ENCODE peak calls at places on chromosomes 12 and 14, in ten cellular contexts. One of them, this sample, is unnamed.
A peak's percentile ranks its signal among the peaks of the same experiment; 100 is the strongest.

GRCh38 chr12:69570000-69570516 is 15.2 kb upstream of the CCT2 start:
- DNase-seq in HepG2: no peak
- DNase-seq in upper lobe of left lung: no peak
- DNase-seq in sigmoid colon: no peak
- DNase-seq in HCT116: peak; percentile 54
- DNase-seq in K562: no peak
- DNase-seq in breast epithelium: no peak
- DNase-seq in stomach: no peak
- DNase-seq in GM12878: no peak
- DNase-seq in esophagus muscularis mucosa: no peak
- DNase-seq in this sample: no peak

GRCh38 chr14:29521526-29522137 is 406.0 kb downstream of the PRKD1 start:
- DNase-seq in HepG2: no peak
- DNase-seq in sigmoid colon: no peak
- DNase-seq in GM12878: no peak
- DNase-seq in breast epithelium: no peak
- DNase-seq in upper lobe of left lung: no peak
- DNase-seq in stomach: no peak
- DNase-seq in HCT116: no peak
- DNase-seq in K562: no peak
- DNase-seq in esophagus muscularis mucosa: no peak
- DNase-seq in this sample: no peak

GRCh38 chr12:56337753-56338221 is 897 bp upstream of the IL23A start:
- DNase-seq in breast epithelium: no peak
- DNase-seq in sigmoid colon: no peak
- DNase-seq in upper lobe of left lung: peak; percentile 40
- DNase-seq in K562: peak; percentile 27
- DNase-seq in esophagus muscularis mucosa: no peak
- DNase-seq in HepG2: no peak
- DNase-seq in stomach: no peak
- DNase-seq in HCT116: no peak
- DNase-seq in GM12878: no peak
- DNase-seq in this sample: no peak

GRCh38 chr12:88471641-88472040 is 108.6 kb downstream of the KITLG start:
- DNase-seq in esophagus muscularis mucosa: no peak
- DNase-seq in K562: no peak
- DNase-seq in breast epithelium: peak; percentile 45
- DNase-seq in upper lobe of left lung: no peak
- DNase-seq in GM12878: no peak
- DNase-seq in HepG2: no peak
- DNase-seq in sigmoid colon: peak; percentile 64
- DNase-seq in HCT116: peak; percentile 45
- DNase-seq in stomach: no peak
- DNase-seq in this sample: no peak

GRCh38 chr12:51077930-51078329 is 5.5 kb downstream of the CSRNP2 start:
- DNase-seq in GM12878: no peak
- DNase-seq in esophagus muscularis mucosa: no peak
- DNase-seq in sigmoid colon: no peak
- DNase-seq in upper lobe of left lung: no peak
- DNase-seq in K562: no peak
- DNase-seq in stomach: no peak
- DNase-seq in breast epithelium: no peak
- DNase-seq in HCT116: no peak
- DNase-seq in HepG2: no peak
- DNase-seq in this sample: no peak

GRCh38 chr14:95077380-95077779 is 79.9 kb downstream of the DICER1 start:
- DNase-seq in HCT116: no peak
- DNase-seq in stomach: no peak
- DNase-seq in K562: no peak
- DNase-seq in GM12878: no peak
- DNase-seq in sigmoid colon: no peak
- DNase-seq in breast epithelium: no peak
- DNase-seq in upper lobe of left lung: no peak
- DNase-seq in HepG2: no peak
- DNase-seq in esophagus muscularis mucosa: no peak
- DNase-seq in this sample: no peak

GRCh38 chr14:101591582-101591981 is 30.3 kb downstream of the DIO3 start:
- DNase-seq in breast epithelium: no peak
- DNase-seq in sigmoid colon: no peak
- DNase-seq in K562: no peak
- DNase-seq in HepG2: no peak
- DNase-seq in upper lobe of left lung: no peak
- DNase-seq in HCT116: no peak
- DNase-seq in esophagus muscularis mucosa: no peak
- DNase-seq in GM12878: no peak
- DNase-seq in stomach: peak; percentile 22
- DNase-seq in this sample: no peak

GRCh38 chr14:56998728-56999127 is 188.4 kb upstream of the OTX2 start:
- DNase-seq in breast epithelium: no peak
- DNase-seq in upper lobe of left lung: no peak
- DNase-seq in GM12878: no peak
- DNase-seq in HCT116: no peak
- DNase-seq in esophagus muscularis mucosa: peak; percentile 53
- DNase-seq in K562: no peak
- DNase-seq in sigmoid colon: no peak
- DNase-seq in stomach: no peak
- DNase-seq in HepG2: no peak
- DNase-seq in this sample: no peak

GRCh38 chr14:63134801-63135200 is 69.4 kb upstream of the RHOJ start:
- DNase-seq in breast epithelium: no peak
- DNase-seq in upper lobe of left lung: no peak
- DNase-seq in stomach: no peak
- DNase-seq in K562: no peak
- DNase-seq in esophagus muscularis mucosa: no peak
- DNase-seq in HCT116: no peak
- DNase-seq in HepG2: no peak
- DNase-seq in sigmoid colon: no peak
- DNase-seq in GM12878: no peak
- DNase-seq in this sample: no peak

GRCh38 chr14:92794547-92794941 is 439 bp downstream of the GOLGA5 start:
- DNase-seq in breast epithelium: no peak
- DNase-seq in stomach: no peak
- DNase-seq in upper lobe of left lung: peak; percentile 25
- DNase-seq in HCT116: no peak
- DNase-seq in sigmoid colon: peak; percentile 68
- DNase-seq in GM12878: no peak
- DNase-seq in HepG2: no peak
- DNase-seq in K562: peak; percentile 4
- DNase-seq in esophagus muscularis mucosa: no peak
- DNase-seq in this sample: no peak

GRCh38 chr12:95625012-95625411 is 73.7 kb upstream of the USP44 start:
- DNase-seq in breast epithelium: no peak
- DNase-seq in K562: no peak
- DNase-seq in HepG2: no peak
- DNase-seq in GM12878: no peak
- DNase-seq in sigmoid colon: no peak
- DNase-seq in stomach: peak; percentile 55
- DNase-seq in esophagus muscularis mucosa: no peak
- DNase-seq in upper lobe of left lung: no peak
- DNase-seq in HCT116: no peak
- DNase-seq in this sample: no peak

GRCh38 chr12:52074006-52074405 is 4.2 kb downstream of the ATG101 start:
- DNase-seq in HepG2: no peak
- DNase-seq in esophagus muscularis mucosa: no peak
- DNase-seq in K562: no peak
- DNase-seq in GM12878: peak; percentile 63
- DNase-seq in HCT116: no peak
- DNase-seq in upper lobe of left lung: no peak
- DNase-seq in breast epithelium: no peak
- DNase-seq in sigmoid colon: no peak
- DNase-seq in stomach: peak; percentile 78
- DNase-seq in this sample: no peak

GRCh38 chr14:98704441-98704840 is 567.6 kb downstream of the BCL11B start:
- DNase-seq in HepG2: no peak
- DNase-seq in HCT116: no peak
- DNase-seq in GM12878: no peak
- DNase-seq in upper lobe of left lung: no peak
- DNase-seq in K562: no peak
- DNase-seq in breast epithelium: no peak
- DNase-seq in esophagus muscularis mucosa: no peak
- DNase-seq in stomach: no peak
- DNase-seq in sigmoid colon: no peak
- DNase-seq in this sample: no peak

GRCh38 chr14:61335876-61336275 is 14.5 kb downstream of the PRKCH start:
- DNase-seq in GM12878: no peak
- DNase-seq in HepG2: no peak
- DNase-seq in stomach: no peak
- DNase-seq in upper lobe of left lung: no peak
- DNase-seq in esophagus muscularis mucosa: no peak
- DNase-seq in K562: no peak
- DNase-seq in sigmoid colon: no peak
- DNase-seq in HCT116: no peak
- DNase-seq in breast epithelium: no peak
- DNase-seq in this sample: no peak

GRCh38 chr12:22733756-22734155 is 108.8 kb downstream of the ETNK1 start:
- DNase-seq in upper lobe of left lung: no peak
- DNase-seq in GM12878: no peak
- DNase-seq in esophagus muscularis mucosa: no peak
- DNase-seq in HCT116: no peak
- DNase-seq in K562: no peak
- DNase-seq in stomach: no peak
- DNase-seq in sigmoid colon: no peak
- DNase-seq in HepG2: no peak
- DNase-seq in breast epithelium: no peak
- DNase-seq in this sample: no peak

GRCh38 chr14:28308727-28309126 is 457.9 kb upstream of the FOXG1 start:
- DNase-seq in esophagus muscularis mucosa: no peak
- DNase-seq in GM12878: no peak
- DNase-seq in upper lobe of left lung: no peak
- DNase-seq in sigmoid colon: no peak
- DNase-seq in HCT116: no peak
- DNase-seq in stomach: no peak
- DNase-seq in HepG2: no peak
- DNase-seq in breast epithelium: no peak
- DNase-seq in K562: no peak
- DNase-seq in this sample: no peak

GRCh38 chr12:40993158-40993557 is 195.0 kb upstream of the PDZRN4 start:
- DNase-seq in esophagus muscularis mucosa: no peak
- DNase-seq in GM12878: no peak
- DNase-seq in upper lobe of left lung: no peak
- DNase-seq in HepG2: no peak
- DNase-seq in HCT116: no peak
- DNase-seq in breast epithelium: no peak
- DNase-seq in K562: no peak
- DNase-seq in sigmoid colon: no peak
- DNase-seq in stomach: no peak
- DNase-seq in this sample: no peak

GRCh38 chr12:97748298-97748697 is 285.7 kb downstream of the RMST start:
- DNase-seq in HCT116: no peak
- DNase-seq in sigmoid colon: no peak
- DNase-seq in K562: no peak
- DNase-seq in breast epithelium: no peak
- DNase-seq in stomach: no peak
- DNase-seq in GM12878: no peak
- DNase-seq in esophagus muscularis mucosa: no peak
- DNase-seq in upper lobe of left lung: no peak
- DNase-seq in HepG2: no peak
- DNase-seq in this sample: no peak

GRCh38 chr12:27733052-27733656 is 22.5 kb downstream of the MRPS35 start:
- DNase-seq in breast epithelium: no peak
- DNase-seq in esophagus muscularis mucosa: no peak
- DNase-seq in HCT116: no peak
- DNase-seq in sigmoid colon: no peak
- DNase-seq in stomach: no peak
- DNase-seq in upper lobe of left lung: no peak
- DNase-seq in HepG2: peak; percentile 10
- DNase-seq in GM12878: no peak
- DNase-seq in K562: peak; percentile 43
- DNase-seq in this sample: no peak

GRCh38 chr14:64705406-64706118 is 1.3 kb downstream of the PLEKHG3 start:
- DNase-seq in breast epithelium: no peak
- DNase-seq in HCT116: no peak
- DNase-seq in K562: no peak
- DNase-seq in upper lobe of left lung: peak; percentile 54
- DNase-seq in stomach: no peak
- DNase-seq in sigmoid colon: peak; percentile 80
- DNase-seq in esophagus muscularis mucosa: no peak
- DNase-seq in GM12878: no peak
- DNase-seq in HepG2: no peak
- DNase-seq in this sample: no peak
- TF ChIP-seq POLR2A in breast epithelium: no peak
- TF ChIP-seq POLR2A in HCT116: no peak
- TF ChIP-seq POLR2A in K562: no peak
- TF ChIP-seq POLR2A in upper lobe of left lung: peak; percentile 0
- TF ChIP-seq POLR2A in stomach: no peak
- TF ChIP-seq POLR2A in sigmoid colon: no peak
- TF ChIP-seq POLR2A in esophagus muscularis mucosa: no peak
- TF ChIP-seq POLR2A in GM12878: no peak
- TF ChIP-seq POLR2A in HepG2: no peak
- TF ChIP-seq POLR2A in this sample: no peak

DNA sequence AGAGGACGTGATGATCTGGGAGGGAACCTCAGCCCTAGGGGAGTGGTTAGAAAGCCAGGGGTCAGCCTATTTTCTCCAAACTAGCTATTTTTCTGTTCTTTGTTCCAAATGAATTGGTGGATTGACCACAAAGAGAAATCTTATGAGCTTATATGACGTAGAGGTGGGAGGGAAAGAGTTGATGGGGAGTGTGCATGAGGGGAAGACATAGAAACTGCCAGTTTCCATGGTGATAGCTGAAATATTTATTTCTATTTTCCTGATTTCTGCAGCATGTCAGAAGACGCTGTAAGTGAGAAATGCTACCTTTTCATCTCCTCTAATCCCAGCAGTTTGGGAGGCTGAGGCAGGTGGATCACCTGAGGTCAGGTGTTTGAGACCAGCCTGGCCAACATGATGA is 51.4 kb upstream of the CISTR start:
- DNase-seq in upper lobe of left lung: no peak
- DNase-seq in GM12878: no peak
- DNase-seq in sigmoid colon: no peak
- DNase-seq in breast epithelium: no peak
- DNase-seq in HepG2: no peak
- DNase-seq in K562: no peak
- DNase-seq in esophagus muscularis mucosa: no peak
- DNase-seq in HCT116: no peak
- DNase-seq in stomach: no peak
- DNase-seq in this sample: no peak
- TF ChIP-seq POLR2AphosphoS5 in upper lobe of left lung: no peak
- TF ChIP-seq POLR2AphosphoS5 in GM12878: no peak
- TF ChIP-seq POLR2AphosphoS5 in sigmoid colon: no peak
- TF ChIP-seq POLR2AphosphoS5 in breast epithelium: no peak
- TF ChIP-seq POLR2AphosphoS5 in HepG2: no peak
- TF ChIP-seq POLR2AphosphoS5 in K562: no peak
- TF ChIP-seq POLR2AphosphoS5 in esophagus muscularis mucosa: no peak
- TF ChIP-seq POLR2AphosphoS5 in HCT116: no peak
- TF ChIP-seq POLR2AphosphoS5 in stomach: no peak
- TF ChIP-seq POLR2AphosphoS5 in this sample: no peak

GRCh38 chr12:1917172-1918070 is 1.0 kb downstream of the CACNA2D4 start:
- DNase-seq in esophagus muscularis mucosa: peak; percentile 91
- DNase-seq in upper lobe of left lung: peak; percentile 56
- DNase-seq in K562: peak; percentile 59
- DNase-seq in GM12878: no peak
- DNase-seq in stomach: peak; percentile 24
- DNase-seq in breast epithelium: peak; percentile 9
- DNase-seq in HepG2: no peak
- DNase-seq in sigmoid colon: peak; percentile 66
- DNase-seq in HCT116: no peak
- DNase-seq in this sample: no peak
- TF ChIP-seq POLR2A in esophagus muscularis mucosa: no peak
- TF ChIP-seq POLR2A in upper lobe of left lung: no peak
- TF ChIP-seq POLR2A in K562: no peak
- TF ChIP-seq POLR2A in GM12878: no peak
- TF ChIP-seq POLR2A in stomach: no peak
- TF ChIP-seq POLR2A in breast epithelium: no peak
- TF ChIP-seq POLR2A in HepG2: no peak
- TF ChIP-seq POLR2A in sigmoid colon: no peak
- TF ChIP-seq POLR2A in HCT116: no peak
- TF ChIP-seq POLR2A in this sample: no peak

GRCh38 chr12:104286538-104287482 is 16.7 kb upstream of the EID3 start:
- DNase-seq in esophagus muscularis mucosa: peak; percentile 98
- DNase-seq in stomach: peak; percentile 95
- DNase-seq in HepG2: peak; percentile 95
- DNase-seq in upper lobe of left lung: peak; percentile 95
- DNase-seq in sigmoid colon: peak; percentile 97
- DNase-seq in breast epithelium: peak; percentile 95
- DNase-seq in HCT116: peak; percentile 96
- DNase-seq in K562: peak; percentile 90
- DNase-seq in GM12878: peak; percentile 94
- DNase-seq in this sample: peak; percentile 63
- TF ChIP-seq POLR2AphosphoS5 in esophagus muscularis mucosa: peak; percentile 92
- TF ChIP-seq POLR2AphosphoS5 in stomach: peak; percentile 98
- TF ChIP-seq POLR2AphosphoS5 in HepG2: peak; percentile 96
- TF ChIP-seq POLR2AphosphoS5 in upper lobe of left lung: peak; percentile 96
- TF ChIP-seq POLR2AphosphoS5 in sigmoid colon: peak; percentile 95
- TF ChIP-seq POLR2AphosphoS5 in breast epithelium: peak; percentile 95
- TF ChIP-seq POLR2AphosphoS5 in HCT116: peak; percentile 94
- TF ChIP-seq POLR2AphosphoS5 in K562: peak; percentile 94
- TF ChIP-seq POLR2AphosphoS5 in GM12878: peak; percentile 97
- TF ChIP-seq POLR2AphosphoS5 in this sample: peak; percentile 97

This sample was measured in GM12892.